ENCODE peak calls at places on chromosomes 5 and 9, in six cellular contexts. One of them, this sample, is unnamed.

GRCh38 chr5:179720222-179720621 is 12.4 kb upstream of the MAML1 start:
- DNase-seq in ovary: no peak
- DNase-seq in foreskin fibroblast: no peak
- DNase-seq in right atrium auricular region: no peak
- DNase-seq in body of pancreas: no peak
- DNase-seq in left lung: no peak
- DNase-seq in this sample: no peak

GRCh38 chr9:26756881-26757280 is 135.7 kb downstream of the CAAP1 start:
- DNase-seq in left lung: no peak
- DNase-seq in ovary: no peak
- DNase-seq in right atrium auricular region: no peak
- DNase-seq in body of pancreas: no peak
- DNase-seq in foreskin fibroblast: no peak
- DNase-seq in this sample: no peak

GRCh38 chr5:175254155-175254554 is 189.8 kb downstream of the DRD1 start:
- DNase-seq in ovary: no peak
- DNase-seq in foreskin fibroblast: peak
- DNase-seq in right atrium auricular region: no peak
- DNase-seq in body of pancreas: no peak
- DNase-seq in left lung: no peak
- DNase-seq in this sample: peak

GRCh38 chr9:124784503-124784902 is 7.6 kb downstream of the OLFML2A start:
- DNase-seq in foreskin fibroblast: peak
- DNase-seq in left lung: no peak
- DNase-seq in right atrium auricular region: peak
- DNase-seq in ovary: no peak
- DNase-seq in body of pancreas: no peak
- DNase-seq in this sample: no peak

GRCh38 chr5:55636711-55637110 is 75.4 kb downstream of the SLC38A9 start:
- DNase-seq in body of pancreas: peak
- DNase-seq in foreskin fibroblast: peak
- DNase-seq in right atrium auricular region: no peak
- DNase-seq in left lung: peak
- DNase-seq in ovary: peak
- DNase-seq in this sample: no peak

GRCh38 chr9:1055156-1055555 is 5.0 kb downstream of the DMRT2 start:
- DNase-seq in body of pancreas: no peak
- DNase-seq in right atrium auricular region: no peak
- DNase-seq in left lung: no peak
- DNase-seq in ovary: no peak
- DNase-seq in foreskin fibroblast: no peak
- DNase-seq in this sample: no peak

GRCh38 chr5:177399903-177400868 is at the start of gene PFN3:
- DNase-seq in body of pancreas: no peak
- DNase-seq in foreskin fibroblast: peak
- DNase-seq in right atrium auricular region: no peak
- DNase-seq in ovary: no peak
- DNase-seq in left lung: no peak
- DNase-seq in this sample: no peak

GRCh38 chr5:39255406-39255805 is 36.0 kb upstream of the FYB1 start:
- DNase-seq in left lung: no peak
- DNase-seq in right atrium auricular region: no peak
- DNase-seq in body of pancreas: no peak
- DNase-seq in ovary: no peak
- DNase-seq in foreskin fibroblast: no peak
- DNase-seq in this sample: no peak

GRCh38 chr9:135797507-135798302 is 95.7 kb downstream of the KCNT1 start:
- DNase-seq in right atrium auricular region: no peak
- DNase-seq in ovary: no peak
- DNase-seq in foreskin fibroblast: peak
- DNase-seq in left lung: no peak
- DNase-seq in body of pancreas: peak
- DNase-seq in this sample: no peak

GRCh38 chr5:180670586-180671359 is 21.4 kb upstream of the FLT4 start:
- DNase-seq in left lung: no peak
- DNase-seq in body of pancreas: peak
- DNase-seq in right atrium auricular region: no peak
- DNase-seq in foreskin fibroblast: peak
- DNase-seq in ovary: no peak
- DNase-seq in this sample: peak

GRCh38 chr5:139248826-139249453 is 44.6 kb upstream of the MATR3 start:
- DNase-seq in left lung: no peak
- DNase-seq in foreskin fibroblast: no peak
- DNase-seq in body of pancreas: no peak
- DNase-seq in right atrium auricular region: no peak
- DNase-seq in ovary: no peak
- DNase-seq in this sample: no peak

GRCh38 chr9:112757300-112757883 is 6.8 kb downstream of the SNX30 start:
- DNase-seq in right atrium auricular region: no peak
- DNase-seq in left lung: no peak
- DNase-seq in ovary: no peak
- DNase-seq in body of pancreas: no peak
- DNase-seq in foreskin fibroblast: peak
- DNase-seq in this sample: no peak

GRCh38 chr5:171750316-171750788 is 35.3 kb upstream of the SMIM23 start:
- DNase-seq in foreskin fibroblast: peak
- DNase-seq in left lung: no peak
- DNase-seq in right atrium auricular region: peak
- DNase-seq in ovary: no peak
- DNase-seq in body of pancreas: peak
- DNase-seq in this sample: no peak

GRCh38 chr5:179192891-179193470 is 132.8 kb downstream of the ZNF354C start:
- DNase-seq in right atrium auricular region: no peak
- DNase-seq in body of pancreas: no peak
- DNase-seq in ovary: no peak
- DNase-seq in left lung: peak
- DNase-seq in foreskin fibroblast: no peak
- DNase-seq in this sample: no peak

DNA sequence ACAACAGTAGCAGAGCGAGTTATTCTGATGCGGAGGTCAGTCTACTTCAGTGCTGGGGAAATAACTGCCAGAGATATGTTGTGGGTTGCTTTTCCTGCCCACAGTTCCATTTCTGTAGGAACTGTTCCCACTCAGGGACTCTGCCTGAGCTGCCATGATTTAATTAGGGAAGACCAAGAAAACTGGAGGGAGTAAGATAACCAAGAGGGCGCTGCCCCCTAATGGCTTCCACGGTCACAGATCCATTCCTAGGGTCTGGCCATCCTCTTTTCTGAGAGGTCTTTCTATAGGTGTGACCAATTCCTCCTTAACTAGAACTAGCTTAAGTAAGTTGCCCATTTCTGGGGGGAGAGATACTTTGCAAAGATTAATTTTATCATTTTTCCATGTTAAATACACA is 125.9 kb downstream of the APBA1 start:
- DNase-seq in foreskin fibroblast: peak
- DNase-seq in left lung: no peak
- DNase-seq in right atrium auricular region: no peak
- DNase-seq in ovary: no peak
- DNase-seq in body of pancreas: no peak
- DNase-seq in this sample: no peak
- TF ChIP-seq CTCF in foreskin fibroblast: peak
- TF ChIP-seq CTCF in left lung: no peak
- TF ChIP-seq CTCF in right atrium auricular region: peak
- TF ChIP-seq CTCF in ovary: no peak
- TF ChIP-seq CTCF in body of pancreas: no peak
- TF ChIP-seq CTCF in this sample: peak

DNA sequence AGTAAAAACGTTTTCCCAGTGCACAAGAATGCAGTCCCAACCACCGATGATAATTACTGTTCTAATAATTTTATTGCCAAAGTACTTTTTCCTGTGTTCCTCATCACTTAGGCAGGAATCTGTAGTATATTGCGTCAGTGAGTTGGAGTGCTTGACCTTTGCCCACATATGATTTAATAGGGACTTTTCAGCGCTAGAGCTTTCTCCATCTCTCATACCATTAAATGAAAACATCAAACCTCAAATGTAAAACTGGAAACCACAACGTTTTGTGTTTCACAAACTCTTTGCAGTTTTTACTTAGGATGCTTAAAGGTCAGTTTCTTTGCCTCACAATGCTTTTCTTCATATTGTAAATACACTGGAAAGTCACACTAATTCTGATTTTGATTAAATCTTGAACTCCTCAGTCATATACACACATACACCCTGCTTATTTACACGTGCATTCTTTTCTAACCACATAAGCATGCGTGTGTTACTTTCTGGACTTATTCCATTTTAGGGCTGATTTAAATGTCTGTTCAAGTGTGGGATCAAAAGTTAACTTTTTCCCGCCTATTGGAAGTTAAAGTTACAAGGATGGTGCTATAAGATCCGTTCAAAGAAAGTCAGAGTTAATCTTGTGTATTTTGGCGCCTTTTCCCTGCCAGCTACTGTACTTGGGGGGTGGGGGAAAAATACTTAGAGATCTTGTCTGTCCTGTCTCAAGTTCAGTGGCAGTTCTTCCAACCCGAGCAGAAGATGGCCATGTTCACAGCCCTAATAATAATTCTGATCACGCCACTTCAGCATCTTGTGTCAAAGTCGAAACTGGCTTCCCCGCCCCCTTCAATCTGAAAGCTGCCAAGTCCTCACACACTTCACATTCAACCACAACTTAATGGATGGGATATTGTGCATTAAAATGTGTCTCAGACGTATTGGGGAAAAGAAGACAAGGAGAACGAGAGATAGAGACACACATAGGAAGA is 6.6 kb upstream of the NFIB start:
- DNase-seq in left lung: no peak
- DNase-seq in ovary: no peak
- DNase-seq in right atrium auricular region: no peak
- DNase-seq in foreskin fibroblast: peak
- DNase-seq in body of pancreas: no peak
- DNase-seq in this sample: peak
- H3K4me3 ChIP-seq in left lung: peak
- H3K4me3 ChIP-seq in ovary: peak
- H3K4me3 ChIP-seq in right atrium auricular region: peak
- H3K4me3 ChIP-seq in foreskin fibroblast: no peak
- H3K4me3 ChIP-seq in body of pancreas: no peak
- H3K4me3 ChIP-seq in this sample: peak

GRCh38 chr9:127522727-127523126 is 71.4 kb downstream of the LRSAM1 start:
- DNase-seq in left lung: no peak
- DNase-seq in ovary: no peak
- DNase-seq in body of pancreas: peak
- DNase-seq in right atrium auricular region: no peak
- DNase-seq in foreskin fibroblast: peak
- DNase-seq in this sample: no peak
- TF ChIP-seq CTCF in left lung: no peak
- TF ChIP-seq CTCF in ovary: no peak
- TF ChIP-seq CTCF in body of pancreas: no peak
- TF ChIP-seq CTCF in right atrium auricular region: no peak
- TF ChIP-seq CTCF in foreskin fibroblast: no peak
- TF ChIP-seq CTCF in this sample: no peak

GRCh38 chr5:116476903-116477537 is 97.6 kb downstream of the SEMA6A start:
- DNase-seq in right atrium auricular region: no peak
- DNase-seq in ovary: no peak
- DNase-seq in body of pancreas: no peak
- DNase-seq in left lung: no peak
- DNase-seq in foreskin fibroblast: no peak
- DNase-seq in this sample: no peak

GRCh38 chr5:116475232-116475828 is 99.3 kb downstream of the SEMA6A start:
- DNase-seq in body of pancreas: no peak
- DNase-seq in left lung: no peak
- DNase-seq in foreskin fibroblast: no peak
- DNase-seq in ovary: no peak
- DNase-seq in right atrium auricular region: no peak
- DNase-seq in this sample: no peak

GRCh38 chr5:116472274-116472673 is 102.3 kb downstream of the SEMA6A start:
- DNase-seq in foreskin fibroblast: no peak
- DNase-seq in right atrium auricular region: no peak
- DNase-seq in ovary: no peak
- DNase-seq in body of pancreas: no peak
- DNase-seq in left lung: no peak
- DNase-seq in this sample: no peak

GRCh38 chr5:116478461-116478860 is 96.2 kb downstream of the SEMA6A start:
- DNase-seq in body of pancreas: no peak
- DNase-seq in left lung: no peak
- DNase-seq in foreskin fibroblast: no peak
- DNase-seq in ovary: no peak
- DNase-seq in right atrium auricular region: no peak
- DNase-seq in this sample: no peak

DNA sequence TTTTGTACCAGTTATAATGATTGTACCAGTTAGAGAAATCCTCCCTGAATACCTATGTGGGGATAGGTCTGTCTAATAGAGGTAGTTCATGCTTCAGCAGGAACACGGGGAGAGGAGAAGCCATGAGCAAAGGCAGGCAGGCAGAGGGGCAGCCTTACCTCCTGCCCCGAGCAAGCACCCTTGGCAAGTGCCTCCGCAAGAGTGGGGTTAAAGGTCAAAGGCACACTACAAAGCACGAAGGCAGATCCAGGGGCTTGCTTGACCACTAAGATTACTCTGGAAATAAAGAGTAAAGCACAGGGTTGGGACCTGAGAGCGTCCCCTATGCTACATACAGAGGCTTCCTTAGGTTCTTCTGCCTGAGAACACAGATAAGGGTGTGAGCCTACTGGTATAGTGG is 100.9 kb downstream of the SEMA6A start:
- DNase-seq in ovary: no peak
- DNase-seq in right atrium auricular region: no peak
- DNase-seq in left lung: no peak
- DNase-seq in foreskin fibroblast: no peak
- DNase-seq in body of pancreas: no peak
- DNase-seq in this sample: no peak
- H3K4me3 ChIP-seq in ovary: no peak
- H3K4me3 ChIP-seq in right atrium auricular region: no peak
- H3K4me3 ChIP-seq in left lung: no peak
- H3K4me3 ChIP-seq in foreskin fibroblast: no peak
- H3K4me3 ChIP-seq in body of pancreas: no peak
- H3K4me3 ChIP-seq in this sample: no peak

DNA sequence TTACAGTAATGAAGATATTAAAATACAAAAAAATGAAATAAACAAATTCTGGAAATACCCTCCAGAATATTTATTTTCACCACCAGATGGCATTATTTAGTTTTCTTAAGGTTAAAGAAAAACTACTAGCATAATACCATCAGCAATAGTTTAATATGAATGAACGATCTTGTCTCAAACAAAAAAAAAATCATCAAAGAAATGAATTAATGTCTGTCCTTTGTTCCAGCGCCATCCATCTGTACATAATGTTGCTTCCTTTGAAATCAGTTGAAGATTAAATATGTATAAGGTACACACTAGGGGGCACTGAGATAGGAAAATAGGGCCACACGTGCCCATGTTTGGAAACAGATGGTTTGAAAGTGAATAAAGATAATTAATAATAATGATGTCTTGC is 84.9 kb upstream of the SLCO6A1 start:
- DNase-seq in left lung: no peak
- DNase-seq in right atrium auricular region: no peak
- DNase-seq in ovary: no peak
- DNase-seq in body of pancreas: no peak
- DNase-seq in foreskin fibroblast: peak
- DNase-seq in this sample: no peak
- TF ChIP-seq CTCF in left lung: no peak
- TF ChIP-seq CTCF in right atrium auricular region: peak
- TF ChIP-seq CTCF in ovary: no peak
- TF ChIP-seq CTCF in body of pancreas: peak
- TF ChIP-seq CTCF in foreskin fibroblast: peak
- TF ChIP-seq CTCF in this sample: peak

DNA sequence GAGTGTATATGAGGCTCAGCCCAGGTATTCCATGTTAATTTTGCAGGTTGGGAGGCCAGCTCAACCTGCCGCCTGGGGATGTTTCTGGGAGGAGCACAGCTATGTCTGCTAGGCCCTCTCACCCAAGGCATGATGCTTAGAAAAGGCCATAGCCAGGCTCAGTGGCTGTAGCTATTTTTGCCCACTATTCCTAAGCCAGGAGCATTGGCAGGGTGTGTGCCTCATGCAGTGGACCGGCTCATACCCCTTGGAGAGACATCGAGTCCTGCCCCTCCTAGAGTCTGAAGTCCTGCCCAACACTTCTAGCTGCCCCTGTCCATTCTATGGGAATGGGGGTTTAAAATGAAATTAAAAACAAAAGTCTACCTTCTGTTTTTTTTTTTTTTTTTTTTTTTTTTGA is 22.3 kb downstream of the ADCY2 start:
- DNase-seq in foreskin fibroblast: no peak
- DNase-seq in left lung: no peak
- DNase-seq in right atrium auricular region: no peak
- DNase-seq in body of pancreas: no peak
- DNase-seq in ovary: no peak
- DNase-seq in this sample: no peak
- H3K4me3 ChIP-seq in foreskin fibroblast: no peak
- H3K4me3 ChIP-seq in left lung: no peak
- H3K4me3 ChIP-seq in right atrium auricular region: no peak
- H3K4me3 ChIP-seq in body of pancreas: no peak
- H3K4me3 ChIP-seq in ovary: no peak
- H3K4me3 ChIP-seq in this sample: no peak

This sample was measured in astrocyte of the cerebellum.